ENCODE peak calls at places on chromosomes 5 and 9, in six cellular contexts. S is dorsolateral prefrontal cortex, N is AG10803, Z is psoas muscle, V is GM23338, U is heart right ventricle. Y is an unnamed sample.

GRCh38 chr5:64773533-64773932 is 4.8 kb downstream of the CWC27 start:
- DNase-seq in Z (no peak), N (no peak), S (no peak), V (no peak), U (no peak), Y (no peak)

GRCh38 chr5:75361310-75361709 is 24.3 kb downstream of the HMGCR start:
- DNase-seq in V (no peak), N (no peak), U (no peak), S (no peak), Z (no peak), Y (no peak)

GRCh38 chr5:34660444-34660843 is 4.3 kb downstream of the RAI14 start:
- DNase-seq in V (no peak), S (no peak), Z (no peak), N (peak), U (no peak), Y (peak)

GRCh38 chr9:35908484-35909125 is 685 bp upstream of the SPAAR start:
- DNase-seq in U (peak), Z (peak), V (no peak), S (no peak), N (peak), Y (no peak)

GRCh38 chr9:135252980-135253304 is 165.5 kb downstream of the OLFM1 start:
- DNase-seq in U (no peak), Z (peak), S (no peak), N (no peak), V (no peak), Y (no peak)

GRCh38 chr5:35416217-35416988 is 186.1 kb upstream of the PRLR start:
- DNase-seq in V (no peak), N (no peak), U (no peak), Z (no peak), S (no peak), Y (no peak)

GRCh38 chr9:136052433-136052880 is 42.6 kb downstream of the NACC2 start:
- DNase-seq in U (no peak), N (peak), V (peak), Z (no peak), S (no peak), Y (no peak)

GRCh38 chr5:16551628-16552027 is 65.2 kb downstream of the RETREG1 start:
- DNase-seq in S (no peak), N (peak), V (no peak), U (no peak), Z (no peak), Y (no peak)

GRCh38 chr9:14180942-14181270 is 133.0 kb downstream of the NFIB start:
- DNase-seq in S (no peak), N (no peak), Z (no peak), U (no peak), V (no peak), Y (no peak)

GRCh38 chr5:111153483-111153882 is 61.3 kb downstream of the WDR36 start:
- DNase-seq in S (no peak), U (no peak), N (no peak), Z (no peak), V (no peak), Y (no peak)

GRCh38 chr9:129611302-129611800 is 9.6 kb downstream of the C9orf50 start:
- DNase-seq in Z (no peak), S (no peak), U (no peak), V (no peak), N (no peak), Y (no peak)

GRCh38 chr5:98328015-98328414 is 445.4 kb upstream of the RGMB start:
- DNase-seq in N (no peak), U (no peak), V (no peak), Z (no peak), S (no peak), Y (no peak)

GRCh38 chr9:114592356-114592755 is 4.8 kb downstream of the ATP6V1G1 start:
- DNase-seq in S (no peak), V (peak), Z (no peak), N (peak), U (peak), Y (no peak)

GRCh38 chr9:114339130-114339908 is 9.7 kb downstream of the ORM2 start:
- DNase-seq in Z (peak), U (no peak), N (peak), S (peak), V (peak), Y (no peak)

GRCh38 chr5:138953370-138954256 is 78.5 kb upstream of the LRRTM2 start:
- DNase-seq in U (peak), N (peak), S (peak), V (no peak), Z (peak), Y (peak)

GRCh38 chr5:103119067-103119764 is 722 bp downstream of the GIN1 start:
- DNase-seq in S (no peak), V (no peak), N (peak), U (no peak), Z (no peak), Y (no peak)

GRCh38 chr5:139378941-139379361 is 4.1 kb downstream of the SLC23A1 start:
- DNase-seq in N (no peak), Z (no peak), U (no peak), V (no peak), S (no peak), Y (no peak)

GRCh38 chr9:99126312-99126711 is 21.4 kb downstream of the TGFBR1 start:
- DNase-seq in Z (no peak), N (no peak), V (no peak), U (no peak), S (no peak), Y (no peak)

GRCh38 chr5:56530739-56531138 is 284.6 kb upstream of the MAP3K1 start:
- DNase-seq in N (no peak), Z (no peak), S (no peak), V (no peak), U (no peak), Y (no peak)

GRCh38 chr9:136977223-136978072 is at the start of gene PTGDS:
- DNase-seq in Z (no peak), S (peak), U (peak), V (peak), N (peak), Y (no peak)

GRCh38 chr5:169803077-169803981 is 166.3 kb downstream of the DOCK2 start:
- DNase-seq in U (peak), V (no peak), S (no peak), Z (no peak), N (peak), Y (peak)

GRCh38 chr5:36703245-36703860 is 96.9 kb downstream of the SLC1A3 start:
- DNase-seq in N (peak), V (no peak), U (peak), S (no peak), Z (peak), Y (no peak)

GRCh38 chr9:125255781-125256391 is 5.7 kb upstream of the GAPVD1 start:
- DNase-seq in Z (no peak), U (no peak), N (no peak), V (peak), S (no peak), Y (no peak)

GRCh38 chr9:87857141-87857947 is 25.3 kb upstream of the SPATA31E1 start:
- DNase-seq in Z (no peak), N (no peak), S (no peak), V (no peak), U (no peak), Y (no peak)

GRCh38 chr5:98259595-98259994 is 513.9 kb upstream of the RGMB start:
- DNase-seq in S (no peak), U (no peak), V (no peak), N (no peak), Z (no peak), Y (no peak)

GRCh38 chr5:122356868-122357267 is 44.8 kb downstream of the SNCAIP start:
- DNase-seq in Z (no peak), V (no peak), N (no peak), S (no peak), U (no peak), Y (no peak)

GRCh38 chr5:140145818-140146522 is 20.2 kb downstream of the IGIP start:
- DNase-seq in V (peak), Z (peak), N (peak), U (peak), S (no peak), Y (no peak)

GRCh38 chr5:33690736-33691135 is 201.1 kb downstream of the ADAMTS12 start:
- DNase-seq in U (peak), V (no peak), Z (no peak), N (peak), S (no peak), Y (peak)

GRCh38 chr5:67341478-67341877 is 144.9 kb upstream of the CD180 start:
- DNase-seq in V (no peak), Z (no peak), N (no peak), U (no peak), S (no peak), Y (no peak)

GRCh38 chr5:127647361-127647958 is 1.4 kb upstream of the CTXN3 start:
- DNase-seq in U (no peak), N (no peak), V (no peak), Z (no peak), S (no peak), Y (no peak)

GRCh38 chr9:133995012-133995896 is 3.1 kb upstream of the VAV2 start:
- DNase-seq in Z (no peak), S (no peak), U (no peak), N (peak), V (peak), Y (no peak)

GRCh38 chr5:94771742-94772141 is 153.3 kb downstream of the SLF1 start:
- DNase-seq in Z (no peak), U (no peak), V (peak), S (no peak), N (no peak), Y (no peak)

GRCh38 chr5:158619083-158619788 is 480.5 kb downstream of the EBF1 start:
- DNase-seq in V (no peak), N (no peak), S (no peak), U (peak), Z (no peak), Y (no peak)

GRCh38 chr9:22170990-22171663 is 162.0 kb upstream of the CDKN2B start:
- DNase-seq in Z (no peak), S (no peak), U (no peak), V (no peak), N (no peak), Y (no peak)

GRCh38 chr9:137465000-137465769 is 6.1 kb upstream of the NSMF start:
- DNase-seq in V (no peak), S (no peak), U (peak), N (no peak), Z (no peak), Y (no peak)

GRCh38 chr5:139194486-139194885 is 3.7 kb downstream of the SIL1 start:
- DNase-seq in Z (no peak), S (no peak), V (no peak), U (no peak), N (no peak), Y (no peak)

GRCh38 chr5:29169851-29170250 is 2023.6 kb upstream of the CDH6 start:
- DNase-seq in N (no peak), U (no peak), V (peak), Z (no peak), S (no peak), Y (no peak)

GRCh38 chr9:91611582-91611981 is 187.9 kb upstream of the NFIL3 start:
- DNase-seq in N (no peak), V (no peak), Z (no peak), U (no peak), S (no peak), Y (no peak)

GRCh38 chr5:98839469-98840383 is 66.3 kb downstream of the RGMB start:
- DNase-seq in S (no peak), Z (no peak), N (peak), V (peak), U (no peak), Y (no peak)

GRCh38 chr5:165334186-165334585 is 1828.8 kb downstream of the MAT2B start:
- DNase-seq in N (no peak), U (no peak), Z (no peak), S (no peak), V (no peak), Y (no peak)

DNA sequence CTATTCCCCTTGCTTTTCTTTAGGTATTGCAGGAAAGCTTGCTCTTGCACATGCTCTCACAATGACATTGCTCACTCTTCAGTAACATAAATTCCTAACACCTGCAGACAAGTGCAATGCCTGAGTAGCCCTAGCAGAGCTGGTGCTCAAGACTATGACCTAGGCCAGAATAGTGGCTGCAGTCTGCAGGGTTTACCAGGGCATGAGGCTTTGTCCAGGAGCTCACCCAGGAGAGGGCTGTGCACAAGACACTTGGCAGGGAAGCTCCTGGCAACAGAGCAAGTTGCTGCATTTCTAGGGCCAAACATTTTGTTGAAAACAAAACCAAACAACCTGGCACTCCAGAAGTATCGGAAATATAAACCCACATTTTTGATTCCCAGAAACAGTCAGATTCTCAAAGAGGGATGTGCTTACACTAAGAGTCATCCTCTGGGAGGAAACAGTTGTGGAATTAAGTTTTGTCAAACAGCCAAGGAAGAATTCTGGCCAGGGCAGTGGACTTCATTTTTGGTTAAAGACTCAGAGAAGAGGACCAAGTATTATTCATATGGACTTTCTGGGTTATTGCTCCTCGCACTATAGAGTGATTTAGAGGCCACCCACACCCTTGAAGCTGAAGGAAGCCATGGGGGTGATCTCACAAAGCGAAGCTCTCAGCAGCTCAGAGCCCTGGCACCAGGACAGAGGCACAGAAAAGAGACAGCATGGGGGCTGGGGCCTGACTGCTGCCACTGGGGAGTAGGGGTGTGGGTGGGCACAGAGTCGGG is 44.9 kb downstream of the MACROH2A1 start:
- DNase-seq in Z (no peak), V (no peak), N (peak), S (no peak), U (no peak), Y (peak)
- H3K4me3 ChIP-seq in Z (no peak), V (no peak), N (no peak), S (no peak), U (no peak), Y (no peak)

GRCh38 chr5:71587709-71588532 is 781 bp downstream of the MCCC2 start:
- DNase-seq in U (no peak), N (no peak), S (no peak), Z (no peak), V (peak), Y (no peak)
- TF ChIP-seq CTCF in U (no peak), N (no peak), S (no peak), Z (no peak), V (no peak), Y (no peak)

GRCh38 chr5:154483654-154484392 is 5.8 kb upstream of the HAND1 start:
- DNase-seq in U (no peak), S (no peak), Z (no peak), N (no peak), V (peak), Y (no peak)
- H3K4me3 ChIP-seq in U (no peak), S (no peak), Z (no peak), N (no peak), V (peak), Y (no peak)

GRCh38 chr5:72212171-72212570 is 104.9 kb downstream of the MAP1B start:
- DNase-seq in N (no peak), S (no peak), V (no peak), Z (no peak), U (no peak), Y (no peak)

GRCh38 chr5:72214168-72214567 is 105.9 kb downstream of the MRPS27 start:
- DNase-seq in S (no peak), Z (no peak), V (no peak), N (no peak), U (peak), Y (no peak)

GRCh38 chr5:72209515-72210115 is 102.3 kb downstream of the MAP1B start:
- DNase-seq in Z (no peak), V (peak), U (no peak), N (peak), S (peak), Y (no peak)

GRCh38 chr5:72210913-72211670 is 103.8 kb downstream of the MAP1B start:
- DNase-seq in V (no peak), U (peak), S (no peak), N (peak), Z (peak), Y (peak)

DNA sequence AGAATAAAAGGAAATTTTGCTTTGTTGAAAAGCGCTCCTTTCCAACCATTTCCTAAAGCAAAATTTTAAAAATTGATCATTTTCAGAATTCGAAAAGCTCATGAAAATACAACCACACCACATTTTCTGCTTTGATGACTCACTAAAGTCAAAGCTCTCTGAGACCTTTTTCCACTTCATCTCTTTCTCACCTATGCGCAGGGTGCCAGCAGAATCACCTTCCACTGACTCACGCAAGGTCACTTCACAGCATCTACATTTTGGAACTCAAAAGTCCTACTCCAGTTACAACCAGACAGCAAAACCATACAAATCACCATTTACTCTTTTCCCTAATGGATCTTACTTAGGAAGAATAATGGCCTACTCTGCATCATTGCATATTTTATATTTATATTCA is 106.2 kb downstream of the MAP1B start:
- DNase-seq in Z (no peak), S (no peak), U (no peak), N (no peak), V (no peak), Y (no peak)
- TF ChIP-seq CTCF in Z (no peak), S (no peak), U (no peak), N (no peak), V (no peak), Y (no peak)

GRCh38 chr9:3760031-3760430 is 234.2 kb upstream of the RFX3 start:
- DNase-seq in S (no peak), N (no peak), U (no peak), Z (no peak), V (peak), Y (no peak)
- H3K4me3 ChIP-seq in S (no peak), N (no peak), U (no peak), Z (no peak), V (no peak), Y (no peak)

GRCh38 chr9:10268500-10269485 is 344.0 kb downstream of the PTPRD start:
- DNase-seq in Z (no peak), U (peak), N (no peak), V (peak), S (peak), Y (no peak)
- TF ChIP-seq CTCF in Z (no peak), U (peak), N (no peak), V (peak), S (peak), Y (no peak)

GRCh38 chr9:120768870-120769269 is 24.3 kb downstream of the FBXW2 start:
- DNase-seq in U (no peak), Z (no peak), V (no peak), N (no peak), S (no peak), Y (no peak)
- H3K4me3 ChIP-seq in U (no peak), Z (no peak), V (no peak), N (no peak), S (no peak), Y (no peak)

GRCh38 chr5:179908528-179908927 is 831 bp upstream of the TBC1D9B start:
- DNase-seq in Z (peak), U (no peak), V (peak), N (no peak), S (no peak), Y (no peak)
- TF ChIP-seq CTCF in Z (no peak), U (no peak), V (peak), N (no peak), S (no peak), Y (peak)

GRCh38 chr5:119452060-119452372 is 281 bp upstream of the HSD17B4 start:
- DNase-seq in S (no peak), U (no peak), V (no peak), N (no peak), Z (no peak), Y (no peak)
- H3K4me3 ChIP-seq in S (peak), U (peak), V (peak), N (peak), Z (peak), Y (peak)

Y was measured in AG09309.